ENCODE peak calls at places on chromosomes 11 and 22, in six cellular contexts. One of them, this sample, is unnamed.

GRCh38 chr11:72840780-72841179 is 26.6 kb downstream of the ATG16L2 start:
- DNase-seq in upper lobe of left lung: no peak
- DNase-seq in sigmoid colon: no peak
- DNase-seq in stomach: no peak
- DNase-seq in A549: peak
- DNase-seq in transverse colon: no peak
- DNase-seq in this sample: no peak

GRCh38 chr11:131691558-131692041 is 321.2 kb downstream of the NTM start:
- DNase-seq in upper lobe of left lung: no peak
- DNase-seq in A549: no peak
- DNase-seq in transverse colon: no peak
- DNase-seq in sigmoid colon: no peak
- DNase-seq in stomach: no peak
- DNase-seq in this sample: peak

GRCh38 chr11:72202571-72202970 is 10.6 kb downstream of the FOLR1 start:
- DNase-seq in transverse colon: no peak
- DNase-seq in upper lobe of left lung: no peak
- DNase-seq in sigmoid colon: no peak
- DNase-seq in A549: no peak
- DNase-seq in stomach: peak
- DNase-seq in this sample: no peak

GRCh38 chr11:44727373-44728084 is 767 bp downstream of the TSPAN18 start:
- DNase-seq in transverse colon: peak
- DNase-seq in sigmoid colon: peak
- DNase-seq in A549: peak
- DNase-seq in stomach: peak
- DNase-seq in upper lobe of left lung: peak
- DNase-seq in this sample: peak

GRCh38 chr11:68127791-68128681 is 6.8 kb upstream of the CHKA start:
- DNase-seq in A549: no peak
- DNase-seq in upper lobe of left lung: peak
- DNase-seq in stomach: peak
- DNase-seq in sigmoid colon: peak
- DNase-seq in transverse colon: peak
- DNase-seq in this sample: peak

GRCh38 chr11:21635359-21635758 is 557.5 kb upstream of the ANO5 start:
- DNase-seq in transverse colon: no peak
- DNase-seq in sigmoid colon: no peak
- DNase-seq in A549: no peak
- DNase-seq in stomach: no peak
- DNase-seq in upper lobe of left lung: no peak
- DNase-seq in this sample: no peak

GRCh38 chr11:11409224-11409623 is 56.2 kb upstream of the CSNK2A3 start:
- DNase-seq in transverse colon: no peak
- DNase-seq in stomach: no peak
- DNase-seq in upper lobe of left lung: no peak
- DNase-seq in sigmoid colon: no peak
- DNase-seq in A549: no peak
- DNase-seq in this sample: no peak

GRCh38 chr11:44834846-44835245 is 108.1 kb downstream of the TSPAN18 start:
- DNase-seq in stomach: no peak
- DNase-seq in A549: no peak
- DNase-seq in transverse colon: no peak
- DNase-seq in sigmoid colon: no peak
- DNase-seq in upper lobe of left lung: no peak
- DNase-seq in this sample: no peak

GRCh38 chr11:7570938-7571337 is 57.1 kb downstream of the PPFIBP2 start:
- DNase-seq in transverse colon: no peak
- DNase-seq in A549: no peak
- DNase-seq in stomach: no peak
- DNase-seq in upper lobe of left lung: no peak
- DNase-seq in sigmoid colon: no peak
- DNase-seq in this sample: no peak

GRCh38 chr22:47020157-47020556 is 257.7 kb downstream of the TBC1D22A start:
- DNase-seq in upper lobe of left lung: peak
- DNase-seq in stomach: no peak
- DNase-seq in A549: no peak
- DNase-seq in transverse colon: no peak
- DNase-seq in sigmoid colon: peak
- DNase-seq in this sample: no peak

GRCh38 chr11:8934735-8935478 is 2.2 kb upstream of the C11orf16 start:
- DNase-seq in transverse colon: no peak
- DNase-seq in sigmoid colon: no peak
- DNase-seq in A549: peak
- DNase-seq in stomach: no peak
- DNase-seq in upper lobe of left lung: no peak
- DNase-seq in this sample: no peak

GRCh38 chr11:85805387-85805786 is 5.6 kb downstream of the SYTL2 start:
- DNase-seq in upper lobe of left lung: no peak
- DNase-seq in sigmoid colon: no peak
- DNase-seq in A549: no peak
- DNase-seq in transverse colon: no peak
- DNase-seq in stomach: no peak
- DNase-seq in this sample: no peak

GRCh38 chr11:43981006-43981405 is 38.6 kb downstream of the C11orf96 start:
- DNase-seq in A549: no peak
- DNase-seq in upper lobe of left lung: no peak
- DNase-seq in transverse colon: no peak
- DNase-seq in sigmoid colon: no peak
- DNase-seq in stomach: no peak
- DNase-seq in this sample: no peak

GRCh38 chr11:116833816-116834534 is 3.4 kb downstream of the APOA1 start:
- DNase-seq in transverse colon: no peak
- DNase-seq in upper lobe of left lung: no peak
- DNase-seq in sigmoid colon: no peak
- DNase-seq in A549: no peak
- DNase-seq in stomach: no peak
- DNase-seq in this sample: no peak

GRCh38 chr22:26143801-26144325 is 25.4 kb upstream of the SEZ6L start:
- DNase-seq in upper lobe of left lung: no peak
- DNase-seq in stomach: no peak
- DNase-seq in transverse colon: no peak
- DNase-seq in A549: no peak
- DNase-seq in sigmoid colon: no peak
- DNase-seq in this sample: no peak

GRCh38 chr22:30304495-30305244 is 15.4 kb upstream of the CASTOR1 start:
- DNase-seq in upper lobe of left lung: peak
- DNase-seq in sigmoid colon: no peak
- DNase-seq in A549: no peak
- DNase-seq in stomach: peak
- DNase-seq in transverse colon: peak
- DNase-seq in this sample: no peak

GRCh38 chr11:81237139-81237538 is 1496.5 kb downstream of the FAM181B start:
- DNase-seq in A549: peak
- DNase-seq in transverse colon: no peak
- DNase-seq in upper lobe of left lung: no peak
- DNase-seq in stomach: no peak
- DNase-seq in sigmoid colon: no peak
- DNase-seq in this sample: no peak

DNA sequence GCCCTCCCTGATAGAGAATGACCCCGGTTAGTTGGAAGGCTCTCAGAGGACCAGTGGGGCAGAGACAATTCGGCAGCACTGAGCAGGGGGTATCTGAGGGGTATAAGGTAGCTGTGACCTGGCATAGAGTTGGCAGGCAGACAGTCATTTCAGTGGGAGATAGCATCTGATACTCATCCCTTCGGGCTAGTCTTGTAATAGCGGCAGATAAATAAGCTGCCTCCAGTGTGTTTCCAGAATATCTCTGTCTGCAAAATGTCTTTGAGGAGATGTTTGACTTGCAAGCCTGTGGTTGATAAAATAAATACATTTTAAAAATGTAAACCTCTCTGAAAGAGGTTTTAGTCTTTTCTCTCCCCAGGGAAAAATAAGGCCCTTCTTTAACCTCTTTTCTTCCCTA is 54.2 kb downstream of the TEAD1 start:
- DNase-seq in sigmoid colon: no peak
- DNase-seq in upper lobe of left lung: no peak
- DNase-seq in A549: no peak
- DNase-seq in stomach: no peak
- DNase-seq in transverse colon: no peak
- DNase-seq in this sample: no peak
- TF ChIP-seq EP300 in sigmoid colon: no peak
- TF ChIP-seq EP300 in upper lobe of left lung: no peak
- TF ChIP-seq EP300 in A549: no peak
- TF ChIP-seq EP300 in stomach: no peak
- TF ChIP-seq EP300 in transverse colon: no peak
- TF ChIP-seq EP300 in this sample: no peak

GRCh38 chr22:50308986-50309600 is 1.6 kb upstream of the PLXNB2 start:
- DNase-seq in stomach: no peak
- DNase-seq in A549: no peak
- DNase-seq in upper lobe of left lung: no peak
- DNase-seq in transverse colon: no peak
- DNase-seq in sigmoid colon: no peak
- DNase-seq in this sample: peak

GRCh38 chr22:50311606-50312351 is 4.3 kb upstream of the PLXNB2 start:
- DNase-seq in A549: no peak
- DNase-seq in transverse colon: no peak
- DNase-seq in stomach: no peak
- DNase-seq in upper lobe of left lung: no peak
- DNase-seq in sigmoid colon: peak
- DNase-seq in this sample: no peak

GRCh38 chr22:50310949-50311444 is 3.6 kb upstream of the PLXNB2 start:
- DNase-seq in A549: no peak
- DNase-seq in stomach: no peak
- DNase-seq in transverse colon: no peak
- DNase-seq in upper lobe of left lung: no peak
- DNase-seq in sigmoid colon: no peak
- DNase-seq in this sample: no peak

GRCh38 chr22:50309601-50309991 is 2.1 kb upstream of the PLXNB2 start:
- DNase-seq in sigmoid colon: no peak
- DNase-seq in upper lobe of left lung: no peak
- DNase-seq in transverse colon: no peak
- DNase-seq in stomach: no peak
- DNase-seq in A549: no peak
- DNase-seq in this sample: no peak

GRCh38 chr22:50310209-50310722 is 2.8 kb upstream of the PLXNB2 start:
- DNase-seq in sigmoid colon: no peak
- DNase-seq in upper lobe of left lung: peak
- DNase-seq in A549: no peak
- DNase-seq in stomach: no peak
- DNase-seq in transverse colon: no peak
- DNase-seq in this sample: no peak
- TF ChIP-seq CTCF in sigmoid colon: no peak
- TF ChIP-seq CTCF in upper lobe of left lung: peak
- TF ChIP-seq CTCF in A549: no peak
- TF ChIP-seq CTCF in stomach: no peak
- TF ChIP-seq CTCF in transverse colon: no peak
- TF ChIP-seq CTCF in this sample: no peak

GRCh38 chr11:62804310-62805043 is 763 bp downstream of the NXF1 start:
- DNase-seq in A549: no peak
- DNase-seq in sigmoid colon: no peak
- DNase-seq in transverse colon: no peak
- DNase-seq in upper lobe of left lung: peak
- DNase-seq in stomach: peak
- DNase-seq in this sample: no peak

GRCh38 chr11:62805991-62806441 is 776 bp upstream of the NXF1 start:
- DNase-seq in sigmoid colon: no peak
- DNase-seq in transverse colon: peak
- DNase-seq in A549: no peak
- DNase-seq in stomach: no peak
- DNase-seq in upper lobe of left lung: no peak
- DNase-seq in this sample: no peak

GRCh38 chr11:62801071-62801470 is 4.2 kb downstream of the NXF1 start:
- DNase-seq in sigmoid colon: no peak
- DNase-seq in stomach: no peak
- DNase-seq in upper lobe of left lung: no peak
- DNase-seq in A549: no peak
- DNase-seq in transverse colon: no peak
- DNase-seq in this sample: no peak

GRCh38 chr11:62806611-62807121 is 1.4 kb upstream of the NXF1 start:
- DNase-seq in A549: no peak
- DNase-seq in upper lobe of left lung: peak
- DNase-seq in transverse colon: peak
- DNase-seq in sigmoid colon: peak
- DNase-seq in stomach: no peak
- DNase-seq in this sample: no peak

DNA sequence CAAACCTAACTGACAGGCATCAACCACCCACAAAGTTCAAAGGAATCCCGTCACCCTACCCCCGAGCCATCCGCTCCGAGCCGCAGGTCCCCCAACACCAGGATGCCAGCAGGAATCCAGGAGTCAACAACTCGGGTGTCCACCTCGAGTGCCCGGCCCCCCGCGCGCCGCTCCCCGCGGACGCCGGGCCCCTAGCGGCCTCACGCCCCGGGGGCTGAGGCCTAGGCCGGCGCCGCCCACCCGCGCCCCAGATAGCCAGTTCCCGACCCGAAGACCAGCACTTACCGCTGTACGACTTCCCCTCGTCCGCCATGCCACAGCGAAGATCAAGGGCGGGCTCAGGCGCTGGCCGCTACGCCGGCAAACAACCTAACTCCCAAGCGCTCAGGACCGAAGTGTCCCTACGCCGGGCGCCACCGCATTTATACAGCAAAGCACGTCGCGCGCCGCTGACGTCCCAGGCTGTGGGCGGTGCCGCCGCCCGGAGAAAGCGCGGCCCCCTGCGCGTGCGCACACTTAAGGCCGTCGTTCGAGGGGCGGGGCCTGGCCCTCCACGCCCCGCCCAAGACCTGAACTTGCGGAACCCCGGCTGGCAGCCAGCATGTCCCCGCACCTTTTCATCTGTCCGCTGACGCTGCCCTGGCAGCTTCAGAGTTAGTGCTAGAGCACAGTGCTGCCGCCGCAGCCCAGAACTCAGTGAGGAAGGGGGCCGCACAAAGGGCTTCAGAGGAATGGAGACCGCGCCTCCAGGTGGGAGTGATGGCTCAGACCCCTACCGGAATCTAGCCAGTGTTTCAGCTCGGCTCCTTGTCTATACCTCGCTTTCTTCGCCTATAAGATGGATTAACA is at the start of gene NXF1:
- DNase-seq in upper lobe of left lung: peak
- DNase-seq in transverse colon: peak
- DNase-seq in sigmoid colon: peak
- DNase-seq in stomach: peak
- DNase-seq in A549: peak
- DNase-seq in this sample: peak
- TF ChIP-seq EP300 in upper lobe of left lung: no peak
- TF ChIP-seq EP300 in transverse colon: no peak
- TF ChIP-seq EP300 in sigmoid colon: no peak
- TF ChIP-seq EP300 in stomach: no peak
- TF ChIP-seq EP300 in A549: no peak
- TF ChIP-seq EP300 in this sample: peak

GRCh38 chr11:77038029-77038824 is 4.0 kb downstream of the B3GNT6 start:
- DNase-seq in sigmoid colon: no peak
- DNase-seq in A549: no peak
- DNase-seq in upper lobe of left lung: peak
- DNase-seq in stomach: no peak
- DNase-seq in transverse colon: no peak
- DNase-seq in this sample: no peak

GRCh38 chr11:77040401-77040777 is 6.2 kb downstream of the B3GNT6 start:
- DNase-seq in upper lobe of left lung: no peak
- DNase-seq in transverse colon: no peak
- DNase-seq in A549: no peak
- DNase-seq in stomach: no peak
- DNase-seq in sigmoid colon: peak
- DNase-seq in this sample: no peak

GRCh38 chr11:77038825-77039326 is 4.7 kb downstream of the B3GNT6 start:
- DNase-seq in A549: no peak
- DNase-seq in stomach: no peak
- DNase-seq in transverse colon: no peak
- DNase-seq in sigmoid colon: no peak
- DNase-seq in upper lobe of left lung: no peak
- DNase-seq in this sample: no peak

GRCh38 chr11:77040889-77041288 is 6.7 kb downstream of the B3GNT6 start:
- DNase-seq in sigmoid colon: peak
- DNase-seq in transverse colon: no peak
- DNase-seq in stomach: no peak
- DNase-seq in upper lobe of left lung: no peak
- DNase-seq in A549: no peak
- DNase-seq in this sample: no peak

GRCh38 chr11:77039491-77040400 is 5.5 kb downstream of the B3GNT6 start:
- DNase-seq in A549: no peak
- DNase-seq in stomach: no peak
- DNase-seq in sigmoid colon: peak
- DNase-seq in transverse colon: peak
- DNase-seq in upper lobe of left lung: no peak
- DNase-seq in this sample: peak
- TF ChIP-seq CTCF in A549: peak
- TF ChIP-seq CTCF in stomach: no peak
- TF ChIP-seq CTCF in sigmoid colon: peak
- TF ChIP-seq CTCF in transverse colon: peak
- TF ChIP-seq CTCF in upper lobe of left lung: peak
- TF ChIP-seq CTCF in this sample: no peak

This sample was measured in ovary.